ENCODE peak calls at places on chromosomes 13 and 19, in seven cellular contexts. L is heart left ventricle, D is stomach, R is IMR-90, N is body of pancreas, X is breast epithelium, T is lower leg skin. P is an unnamed sample.

GRCh38 chr13:25253702-25254101 is 33.6 kb downstream of the MTMR6 start:
- DNase-seq in X (no peak), R (no peak), D (no peak), N (no peak), T (no peak), L (no peak), P (no peak)

GRCh38 chr19:31955884-31956283 is 389.5 kb upstream of the ZNF507 start:
- DNase-seq in T (peak), R (no peak), N (no peak), D (peak), X (no peak), L (no peak), P (no peak)

GRCh38 chr13:40026741-40027140 is 371.3 kb downstream of the COG6 start:
- DNase-seq in T (no peak), R (no peak), N (no peak), X (no peak), D (no peak), L (no peak), P (no peak)

GRCh38 chr13:74465279-74465678 is 331.1 kb upstream of the KLF12 start:
- DNase-seq in L (no peak), N (no peak), D (no peak), R (no peak), X (no peak), T (no peak), P (no peak)

GRCh38 chr13:63542704-63543215 is 2127.1 kb upstream of the PCDH20 start:
- DNase-seq in R (no peak), L (no peak), X (no peak), T (no peak), D (no peak), N (no peak), P (no peak)

GRCh38 chr13:98581971-98582702 is 5.2 kb upstream of the STK24 start:
- DNase-seq in X (no peak), T (no peak), N (no peak), R (peak), D (no peak), L (no peak), P (peak)

GRCh38 chr19:39139305-39140194 is 14.0 kb downstream of the PAK4 start:
- DNase-seq in L (no peak), D (no peak), T (no peak), R (no peak), X (no peak), N (peak), P (no peak)

GRCh38 chr19:38441660-38442348 is 8.3 kb downstream of the RYR1 start:
- DNase-seq in D (no peak), T (no peak), L (no peak), X (no peak), R (no peak), N (no peak), P (no peak)

GRCh38 chr19:35609881-35610353 is 2.6 kb upstream of the HAUS5 start:
- DNase-seq in T (no peak), N (no peak), X (no peak), D (no peak), R (no peak), L (no peak), P (no peak)

GRCh38 chr19:30887042-30887441 is 462.2 kb downstream of the TSHZ3 start:
- DNase-seq in D (no peak), N (no peak), L (no peak), T (no peak), R (no peak), X (no peak), P (no peak)

GRCh38 chr19:54439174-54439851 is 9.7 kb upstream of the LENG8 start:
- DNase-seq in N (peak), L (no peak), R (no peak), D (peak), X (peak), T (no peak), P (no peak)

GRCh38 chr19:3338541-3339181 is 27.7 kb upstream of the NFIC start:
- DNase-seq in L (no peak), T (peak), D (peak), N (peak), X (peak), R (no peak), P (no peak)

GRCh38 chr19:33639034-33639681 is 17.4 kb downstream of the CHST8 start:
- DNase-seq in R (no peak), L (no peak), T (no peak), N (no peak), X (no peak), D (no peak), P (no peak)

GRCh38 chr13:42255854-42256253 is 16.1 kb upstream of the AKAP11 start:
- DNase-seq in R (no peak), L (no peak), N (no peak), T (no peak), D (no peak), X (no peak), P (no peak)

GRCh38 chr13:92097337-92097903 is 699.0 kb downstream of the GPC5 start:
- DNase-seq in N (no peak), X (no peak), R (no peak), D (no peak), T (no peak), L (no peak), P (no peak)

GRCh38 chr19:48419158-48419920 is 25.9 kb downstream of the GRIN2D start:
- DNase-seq in T (no peak), R (peak), D (peak), X (no peak), N (no peak), L (no peak), P (no peak)

GRCh38 chr13:45361596-45362206 is 20.7 kb upstream of the TPT1 start:
- DNase-seq in T (no peak), R (peak), D (no peak), X (no peak), N (no peak), L (no peak), P (peak)

GRCh38 chr13:38045278-38046048 is 175.9 kb upstream of the TRPC4 start:
- DNase-seq in X (no peak), D (no peak), N (no peak), R (peak), L (no peak), T (no peak), P (no peak)

GRCh38 chr13:38223093-38223492 is 126.6 kb upstream of the UFM1 start:
- DNase-seq in X (no peak), L (no peak), R (peak), D (no peak), T (no peak), N (no peak), P (no peak)

GRCh38 chr13:40445557-40445990 is 220.9 kb downstream of the FOXO1 start:
- DNase-seq in T (no peak), N (peak), L (peak), R (no peak), X (no peak), D (peak), P (peak)

GRCh38 chr19:6273701-6274601 is 5.8 kb downstream of the MLLT1 start:
- DNase-seq in D (peak), L (peak), X (peak), T (peak), R (peak), N (peak), P (peak)

GRCh38 chr13:99087954-99088491 is 110.2 kb upstream of the DOCK9 start:
- DNase-seq in L (no peak), T (no peak), X (no peak), R (no peak), D (no peak), N (peak), P (no peak)

GRCh38 chr13:49443327-49443688 is 556 bp downstream of the CAB39L start:
- DNase-seq in X (no peak), R (peak), D (no peak), L (no peak), N (no peak), T (no peak), P (no peak)

GRCh38 chr13:48412100-48412556 is 785 bp downstream of the LPAR6 start:
- DNase-seq in T (no peak), X (no peak), R (peak), D (no peak), N (no peak), L (no peak), P (no peak)

GRCh38 chr19:42176649-42176989 is 40.9 kb downstream of the DEDD2 start:
- DNase-seq in D (peak), R (no peak), L (no peak), N (no peak), T (no peak), X (no peak), P (no peak)

DNA sequence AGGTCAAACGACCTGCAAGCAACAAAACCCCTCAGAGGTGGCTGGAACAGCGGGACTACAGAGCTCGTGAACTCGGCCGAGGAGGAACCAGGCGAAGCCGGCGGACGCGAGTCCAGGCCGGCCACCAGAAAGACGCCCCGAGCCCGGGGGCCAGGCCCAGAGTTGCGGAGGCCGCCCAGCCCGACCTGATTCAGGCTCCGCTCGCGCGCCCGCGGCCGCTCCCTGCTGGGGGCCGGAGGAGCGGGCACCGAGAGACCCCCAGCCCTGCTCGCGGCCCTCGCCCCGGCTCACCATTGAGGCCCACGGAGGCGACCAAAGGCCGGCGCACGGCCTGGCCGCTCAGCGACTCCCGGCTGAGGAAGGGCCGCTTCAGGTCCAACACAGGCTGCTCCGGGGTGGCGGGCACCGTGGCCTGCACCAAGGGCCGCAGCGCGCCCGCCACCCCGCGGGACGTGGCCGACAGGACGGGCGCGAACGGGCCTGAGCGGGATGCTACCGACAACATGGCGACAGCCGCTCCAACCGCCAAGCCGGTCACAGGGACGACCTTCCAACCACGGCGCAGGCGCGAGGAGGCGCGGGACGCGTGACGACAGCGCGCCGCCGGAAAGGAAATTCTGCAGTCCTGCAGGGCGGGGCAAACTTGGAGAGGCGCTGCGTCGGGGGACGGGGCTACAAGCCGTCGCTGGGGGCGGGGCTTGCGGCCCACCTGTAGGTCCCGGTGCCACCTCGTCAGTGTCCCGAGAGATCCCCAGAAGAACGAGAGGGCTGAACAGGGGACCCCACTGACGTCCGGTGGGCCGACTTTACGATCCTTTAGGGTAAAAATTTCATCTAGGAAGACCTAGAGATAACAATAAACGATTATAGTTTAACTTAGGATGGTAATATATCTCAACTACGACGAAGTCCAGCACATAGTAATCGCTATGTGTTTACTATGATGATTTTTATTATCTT is at the start of gene UQCRFS1:
- DNase-seq in X (peak), N (peak), D (peak), L (peak), R (peak), T (peak), P (peak)
- TF ChIP-seq POLR2A in X (peak), N (peak), D (peak), L (no peak), R (peak), T (peak), P (peak)

DNA sequence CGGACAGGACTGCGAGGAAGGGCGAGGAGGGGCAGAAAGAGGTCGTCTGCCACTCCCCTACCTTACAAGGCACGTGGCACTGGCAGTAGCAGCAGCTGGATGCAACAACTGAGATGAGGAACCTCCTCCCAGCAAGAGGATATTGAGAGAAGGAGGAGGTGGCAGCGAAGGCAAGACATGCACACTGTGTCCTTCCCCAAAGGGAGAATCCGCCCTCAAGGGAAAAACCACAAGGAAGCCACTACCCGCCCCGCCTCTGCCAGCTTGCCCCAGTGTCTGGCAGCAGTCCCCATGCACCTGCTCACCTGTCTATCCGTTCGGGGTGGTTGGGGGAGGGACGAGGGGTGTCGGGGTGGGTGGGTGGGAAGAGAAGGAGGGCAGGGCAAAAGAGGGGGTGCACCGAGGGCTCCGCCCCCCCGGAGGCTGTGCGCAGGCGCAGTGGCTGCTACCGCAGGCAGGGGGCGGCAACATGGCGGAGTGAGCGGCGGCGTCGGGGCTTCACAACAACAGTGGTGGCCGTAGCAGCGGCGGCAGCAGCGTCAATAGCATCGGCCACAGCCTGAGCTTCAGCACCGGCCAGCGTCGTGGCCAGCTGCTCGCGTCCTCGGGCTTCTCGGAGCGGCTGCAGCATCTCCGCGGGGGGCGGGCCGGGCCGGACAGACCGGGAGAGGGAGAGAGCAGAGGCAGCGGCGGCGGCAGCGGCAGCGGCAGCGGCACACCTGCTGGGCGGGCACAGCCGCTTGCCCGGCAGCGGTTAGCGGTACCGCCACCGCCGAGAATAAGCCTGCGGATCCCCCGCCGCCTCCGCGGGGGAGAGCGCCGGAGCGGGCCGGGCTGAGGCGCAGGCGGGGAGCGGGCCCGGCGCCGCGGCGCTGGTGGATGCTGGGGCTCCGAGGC is at the start of gene NBEA:
- DNase-seq in D (peak), L (peak), R (peak), X (peak), N (peak), T (peak), P (peak)
- TF ChIP-seq POLR2A in D (no peak), L (no peak), R (no peak), X (no peak), N (peak), T (no peak), P (peak)

GRCh38 chr19:43534811-43535761 is 2.1 kb downstream of the ZNF575 start:
- DNase-seq in N (peak), T (peak), L (peak), X (peak), D (peak), R (peak), P (no peak)
- TF ChIP-seq POLR2A in N (no peak), T (no peak), L (no peak), X (no peak), D (no peak), R (no peak), P (no peak)

GRCh38 chr19:12918253-12918652 is 840 bp downstream of the SYCE2 start:
- DNase-seq in D (no peak), R (no peak), T (no peak), L (no peak), X (no peak), N (no peak), P (no peak)

GRCh38 chr19:12913011-12913561 is 6.0 kb downstream of the SYCE2 start:
- DNase-seq in L (peak), D (peak), N (peak), X (peak), T (peak), R (peak), P (no peak)

GRCh38 chr19:12913871-12914690 is 5.0 kb downstream of the SYCE2 start:
- DNase-seq in L (no peak), D (no peak), T (no peak), X (peak), N (no peak), R (no peak), P (no peak)
- TF ChIP-seq POLR2A in L (no peak), D (no peak), T (no peak), X (no peak), N (no peak), R (no peak), P (no peak)

DNA sequence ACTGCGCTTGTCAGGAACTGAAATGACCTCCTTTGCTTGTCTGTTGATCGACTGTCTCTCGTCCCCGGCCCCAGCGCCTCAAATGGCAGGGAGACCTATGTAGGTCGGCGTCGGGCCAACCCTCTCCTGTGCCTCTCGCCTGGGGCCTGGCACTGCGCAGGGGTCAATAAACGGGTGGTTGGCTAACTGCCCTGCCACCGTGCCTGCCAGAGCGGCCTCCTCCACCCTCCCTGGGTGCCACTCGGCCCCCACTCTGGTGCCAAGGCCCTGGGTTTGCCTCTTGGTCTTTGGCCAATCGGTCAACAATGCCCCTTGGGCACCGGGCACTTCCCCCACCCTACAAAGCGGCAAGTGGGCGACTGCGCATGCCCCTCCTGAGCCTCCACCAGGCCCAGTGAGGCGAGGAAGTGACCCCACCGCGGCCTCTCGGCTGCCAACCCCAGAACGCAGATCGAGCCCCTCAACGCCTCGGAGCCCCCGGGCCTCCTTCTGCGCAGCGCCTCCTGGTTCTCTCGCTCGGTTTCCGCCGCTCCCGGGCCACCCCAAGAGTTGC is 1.1 kb downstream of the KEAP1 start:
- DNase-seq in N (peak), T (peak), D (peak), R (peak), L (peak), X (peak), P (peak)
- TF ChIP-seq POLR2A in N (peak), T (no peak), D (peak), R (no peak), L (no peak), X (peak), P (peak)

P was measured in H54.